ENCODE peak calls at places on chromosomes 11 and 22, in six cellular contexts. Y is upper lobe of right lung, Q is neural progenitor cell, S is H9, F is esophagus squamous epithelium, D is fibroblast of lung. E is an unnamed sample. For H3K4me1, the result is how much of the 10 kb centered on the place peaks cover.

GRCh38 chr11:69654001-69654659 is 13.2 kb downstream of the CCND1 start:
- DNase-seq in Y (peak), Q (no peak), S (peak), F (no peak), D (no peak), E (peak)

GRCh38 chr11:122642472-122642922 is 13.0 kb upstream of the UBASH3B start:
- DNase-seq in Y (no peak), Q (no peak), S (no peak), F (no peak), D (peak), E (no peak)

GRCh38 chr11:62444271-62444833 is 25.5 kb downstream of the SCGB1A1 start:
- DNase-seq in Y (peak), Q (peak), S (peak), F (no peak), D (peak), E (peak)

GRCh38 chr11:69887841-69888670 is 68.8 kb upstream of the FGF3 start:
- DNase-seq in Y (no peak), Q (no peak), S (no peak), F (no peak), D (no peak), E (no peak)

GRCh38 chr11:128341767-128342318 is 245.5 kb downstream of the ETS1 start:
- DNase-seq in Y (no peak), Q (peak), S (no peak), F (no peak), D (no peak), E (peak)

GRCh38 chr22:40728731-40729189 is 49.5 kb downstream of the MCHR1 start:
- DNase-seq in Y (no peak), Q (no peak), S (no peak), F (no peak), D (peak), E (no peak)

GRCh38 chr11:36375348-36376314 is 79.5 kb downstream of the PRR5L start:
- DNase-seq in Y (no peak), Q (peak), S (peak), F (no peak), D (peak), E (peak)

GRCh38 chr11:125502198-125502597 is 6.1 kb upstream of the FEZ1 start:
- DNase-seq in Y (no peak), Q (no peak), S (no peak), F (no peak), D (no peak), E (no peak)

GRCh38 chr11:124793466-124794278 is 6.5 kb downstream of the MSANTD2 start:
- DNase-seq in Y (no peak), Q (peak), S (no peak), F (no peak), D (peak), E (no peak)

GRCh38 chr22:26847046-26847445 is 189.7 kb downstream of the MIAT start:
- DNase-seq in Y (no peak), Q (no peak), S (no peak), F (no peak), D (peak), E (peak)

GRCh38 chr22:41951898-41952474 is at the start of gene SMIM45:
- DNase-seq in Y (no peak), Q (peak), S (peak), F (no peak), D (no peak), E (peak)
- TF ChIP-seq CTCF in Y (no peak), Q (peak), S (peak), F (no peak), D (no peak), E (no peak)

GRCh38 chr22:46108564-46109473 is 41.5 kb upstream of the PPARA start:
- DNase-seq in Y (no peak), Q (peak), S (peak), F (no peak), D (peak), E (peak)
- H3K4me1 ChIP-seq in Y (half or more), Q (under half), S (under half), F (half or more), D (half or more), E (under half)

GRCh38 chr22:42910221-42910942 is 53.3 kb upstream of the ARFGAP3 start:
- DNase-seq in Y (no peak), Q (no peak), S (no peak), F (no peak), D (no peak), E (no peak)
- TF ChIP-seq CTCF in Y (no peak), Q (no peak), S (no peak), F (no peak), D (no peak), E (no peak)

GRCh38 chr11:1883342-1884122 is 8.2 kb downstream of the PRR33 start:
- DNase-seq in Y (peak), Q (no peak), S (peak), F (no peak), D (no peak), E (no peak)

GRCh38 chr11:1880746-1881441 is 10.8 kb downstream of the PRR33 start:
- DNase-seq in Y (peak), Q (no peak), S (no peak), F (no peak), D (no peak), E (no peak)

GRCh38 chr11:1882265-1883238 is 9.1 kb downstream of the PRR33 start:
- DNase-seq in Y (peak), Q (peak), S (peak), F (no peak), D (peak), E (peak)

GRCh38 chr11:1879941-1880720 is 11.6 kb downstream of the PRR33 start:
- DNase-seq in Y (peak), Q (no peak), S (no peak), F (no peak), D (peak), E (no peak)

GRCh38 chr11:1881442-1882264 is 10.0 kb downstream of the PRR33 start:
- DNase-seq in Y (peak), Q (no peak), S (peak), F (no peak), D (no peak), E (no peak)
- H3K4me1 ChIP-seq in Y (under half), Q (under half), S (under half), F (half or more), D (under half), E (under half)

DNA sequence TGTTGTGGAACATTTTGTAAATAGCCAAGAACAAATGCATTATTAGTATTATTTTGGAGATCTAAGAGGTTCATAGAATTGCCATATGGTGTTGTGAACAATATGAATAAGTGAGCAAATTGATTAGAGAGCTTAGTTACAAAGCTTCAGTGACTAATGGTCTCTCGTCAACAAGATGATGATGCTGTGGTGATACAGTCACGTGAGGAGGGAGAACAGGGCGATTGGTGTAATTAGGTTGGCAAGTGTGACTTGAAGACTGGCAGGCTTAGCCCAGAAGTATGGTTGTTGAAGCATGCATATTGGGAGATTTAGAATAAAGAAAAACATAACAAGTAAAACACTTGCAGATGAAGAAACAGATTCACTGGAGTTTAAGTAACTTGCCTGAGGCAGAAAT is 100.6 kb upstream of the SORL1-AS1 start:
- DNase-seq in Y (no peak), Q (no peak), S (no peak), F (no peak), D (no peak), E (no peak)
- TF ChIP-seq CTCF in Y (no peak), Q (no peak), S (no peak), F (no peak), D (no peak), E (no peak)

DNA sequence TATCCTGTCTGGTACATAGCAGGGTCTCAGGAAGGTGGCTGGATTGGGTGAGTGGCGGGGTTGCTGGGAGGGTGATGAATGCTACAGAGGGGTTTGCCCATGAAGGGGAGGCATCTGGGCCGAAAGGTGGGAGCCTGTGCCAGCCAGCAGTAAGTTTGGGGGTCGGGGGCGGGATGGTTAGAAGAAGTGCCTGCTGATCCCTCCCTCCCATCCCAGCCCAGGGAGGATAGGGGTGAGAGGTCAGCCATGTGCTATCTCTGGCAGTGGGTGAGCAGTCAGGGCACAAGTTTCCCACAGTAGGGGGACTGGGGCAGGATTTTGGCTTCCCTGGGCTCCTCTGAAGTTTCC is 2.9 kb downstream of the CD82 start:
- DNase-seq in Y (no peak), Q (no peak), S (no peak), F (no peak), D (no peak), E (no peak)
- H3K4me1 ChIP-seq in Y (half or more), Q (under half), S (under half), F (half or more), D (under half), E (under half)

DNA sequence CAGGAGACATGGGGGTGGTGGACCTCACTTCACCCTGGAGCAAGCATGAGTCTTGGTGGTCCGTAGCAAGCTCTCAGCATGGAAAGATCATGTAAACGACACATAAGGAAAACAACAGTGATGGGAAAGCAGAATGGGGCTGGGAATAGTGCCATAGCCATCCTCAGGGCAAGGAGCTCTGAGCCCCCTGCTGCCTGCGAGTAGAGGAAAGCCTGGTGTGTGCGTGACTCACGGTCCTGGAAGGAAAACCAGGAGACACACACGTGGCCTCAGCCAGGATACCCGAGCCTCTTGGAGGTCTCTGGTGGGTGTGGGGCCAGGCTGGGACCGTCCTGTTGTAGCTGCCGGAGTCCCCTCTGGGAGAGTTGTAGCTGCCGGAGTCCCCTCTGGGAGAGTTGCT is 12.4 kb downstream of the SHANK3 start:
- DNase-seq in Y (no peak), Q (peak), S (no peak), F (no peak), D (peak), E (peak)
- TF ChIP-seq CTCF in Y (no peak), Q (no peak), S (no peak), F (no peak), D (no peak), E (no peak)

GRCh38 chr11:93822359-93822758 is 28.1 kb downstream of the VSTM5 start:
- DNase-seq in Y (no peak), Q (no peak), S (no peak), F (no peak), D (no peak), E (no peak)

GRCh38 chr11:93823210-93823609 is 27.2 kb downstream of the VSTM5 start:
- DNase-seq in Y (no peak), Q (no peak), S (no peak), F (no peak), D (no peak), E (no peak)

GRCh38 chr11:93821617-93822016 is 28.8 kb downstream of the VSTM5 start:
- DNase-seq in Y (no peak), Q (no peak), S (no peak), F (no peak), D (no peak), E (no peak)

GRCh38 chr11:93820085-93820710 is 30.2 kb downstream of the VSTM5 start:
- DNase-seq in Y (no peak), Q (peak), S (no peak), F (no peak), D (no peak), E (peak)

DNA sequence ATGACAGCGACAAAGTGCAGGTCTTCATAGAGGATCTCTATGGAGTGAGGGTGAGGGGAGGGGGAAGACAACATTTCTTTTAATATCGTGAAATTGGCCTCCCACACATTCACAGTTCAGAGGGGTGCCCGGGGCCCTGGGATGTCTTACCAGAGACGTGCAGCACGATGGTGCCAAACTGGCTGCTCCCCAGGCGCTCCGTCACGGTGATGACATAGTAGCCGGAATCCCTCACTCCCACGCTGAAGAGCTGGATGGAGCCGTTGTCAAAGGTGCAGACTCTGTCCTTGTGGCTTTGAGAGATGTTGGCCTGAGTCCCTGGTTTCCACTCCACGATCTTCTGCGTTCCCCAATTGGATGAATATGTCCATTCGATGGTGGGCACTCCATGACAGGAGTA is 29.6 kb downstream of the VSTM5 start:
- DNase-seq in Y (no peak), Q (no peak), S (no peak), F (no peak), D (no peak), E (no peak)
- H3K4me1 ChIP-seq in Y (under half), Q (under half), S (under half), F (under half), D (under half), E (under half)

DNA sequence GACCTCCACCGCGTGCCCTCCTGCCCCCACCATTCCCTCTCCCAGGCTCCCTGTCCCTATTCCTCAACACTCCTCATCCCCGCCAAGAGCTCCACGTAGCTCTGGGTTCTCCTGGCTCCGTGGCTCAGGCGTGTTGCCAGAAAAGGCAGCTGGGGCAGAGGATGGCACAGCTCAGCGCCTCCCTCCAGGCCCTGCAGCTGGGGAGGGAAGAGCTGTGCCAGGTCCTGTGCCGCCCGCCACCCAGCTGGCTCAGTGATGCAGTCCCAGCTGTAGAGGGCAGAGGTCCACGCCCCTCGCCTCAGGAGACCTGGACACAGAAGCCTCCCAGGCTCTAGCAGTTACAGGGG is 4.2 kb downstream of the ARHGAP1 start:
- DNase-seq in Y (no peak), Q (no peak), S (no peak), F (no peak), D (no peak), E (no peak)
- TF ChIP-seq CTCF in Y (no peak), Q (no peak), S (no peak), F (no peak), D (no peak), E (no peak)